ENCODE peak calls at places on chromosomes 16 and 17, in eight cellular contexts. F, S, O, R, N, Z, V and J are unnamed samples.

GRCh38 chr16:20313741-20314140 is 13.6 kb downstream of the GP2 start:
- DNase-seq in N (no peak), Z (no peak), V (no peak), O (no peak), S (no peak), R (no peak), F (no peak), J (no peak)

GRCh38 chr16:24875466-24875865 is 29.7 kb downstream of the SLC5A11 start:
- DNase-seq in V (no peak), R (no peak), O (no peak), Z (no peak), F (no peak), S (no peak), N (no peak), J (no peak)

GRCh38 chr17:35801583-35802224 is 6.3 kb upstream of the MMP28 start:
- DNase-seq in O (no peak), R (peak), N (no peak), F (peak), S (peak), V (no peak), Z (no peak), J (peak)

GRCh38 chr17:38456031-38456815 is 28.0 kb downstream of the ARHGAP23 start:
- DNase-seq in Z (no peak), O (no peak), S (peak), N (no peak), R (no peak), V (no peak), F (no peak), J (no peak)

GRCh38 chr16:3945751-3946603 is 65.5 kb upstream of the CREBBP start:
- DNase-seq in R (no peak), O (peak), Z (peak), F (peak), N (peak), S (peak), V (no peak), J (no peak)

GRCh38 chr17:348692-349425 is 3.7 kb downstream of the RPH3AL start:
- DNase-seq in R (peak), Z (peak), O (no peak), N (no peak), F (no peak), S (no peak), V (peak), J (no peak)

GRCh38 chr16:86088287-86088686 is 189.3 kb downstream of the IRF8 start:
- DNase-seq in S (no peak), F (no peak), Z (no peak), V (no peak), N (no peak), R (no peak), O (no peak), J (no peak)

GRCh38 chr17:7834554-7834890 is 505 bp downstream of the KDM6B start:
- DNase-seq in N (no peak), S (no peak), Z (no peak), R (no peak), F (no peak), V (peak), O (no peak), J (peak)

GRCh38 chr17:63974594-63975192 is 2.0 kb upstream of the SCN4A start:
- DNase-seq in F (peak), S (no peak), V (no peak), Z (peak), R (no peak), O (no peak), N (peak), J (no peak)

GRCh38 chr17:2688351-2689342 is 22.9 kb downstream of the CLUH start:
- DNase-seq in Z (no peak), N (peak), V (no peak), R (no peak), F (no peak), S (peak), O (no peak), J (peak)

GRCh38 chr16:280552-280951 is at the start of gene ARHGDIG:
- DNase-seq in O (no peak), S (no peak), Z (no peak), V (no peak), F (no peak), R (no peak), N (no peak), J (peak)

GRCh38 chr16:23949630-23950290 is 114.0 kb downstream of the PRKCB start:
- DNase-seq in S (no peak), O (no peak), N (no peak), F (no peak), Z (no peak), R (no peak), V (no peak), J (no peak)

GRCh38 chr16:20910781-20911321 is 10.3 kb downstream of the LYRM1 start:
- DNase-seq in F (peak), Z (peak), R (no peak), O (no peak), S (no peak), N (peak), V (no peak), J (no peak)

GRCh38 chr17:5283531-5284315 is 1.6 kb downstream of the RABEP1 start:
- DNase-seq in S (peak), R (no peak), F (no peak), Z (no peak), N (peak), O (no peak), V (no peak), J (no peak)

GRCh38 chr17:33967608-33968349 is 287.3 kb upstream of the CCL2 start:
- DNase-seq in O (no peak), F (no peak), R (no peak), N (no peak), V (no peak), Z (no peak), S (no peak), J (no peak)

GRCh38 chr16:89546781-89547180 is 13.7 kb upstream of the RPL13 start:
- DNase-seq in S (no peak), O (no peak), F (no peak), N (no peak), R (no peak), V (no peak), Z (no peak), J (no peak)

GRCh38 chr16:73066927-73067670 is 19.2 kb upstream of the ZFHX3 start:
- DNase-seq in N (no peak), S (no peak), F (no peak), O (no peak), R (no peak), V (no peak), Z (no peak), J (no peak)

GRCh38 chr16:49457196-49457595 is 83.6 kb downstream of the C16orf78 start:
- DNase-seq in N (no peak), S (no peak), V (no peak), R (no peak), F (no peak), O (peak), Z (no peak), J (no peak)

GRCh38 chr16:69179255-69180010 is 7.5 kb upstream of the SNTB2 start:
- DNase-seq in O (no peak), V (no peak), S (peak), Z (peak), R (peak), N (peak), F (peak), J (peak)

GRCh38 chr17:36629252-36629847 is 28.0 kb downstream of the MRM1 start:
- DNase-seq in R (peak), V (peak), O (peak), N (peak), F (peak), Z (peak), S (peak), J (peak)

GRCh38 chr16:66714659-66715307 is 18.2 kb upstream of the CMTM4 start:
- DNase-seq in Z (no peak), O (no peak), F (no peak), V (no peak), R (peak), S (peak), N (no peak), J (peak)